ENCODE peak calls at places on chromosomes 1 and 21, in five cellular contexts. O is astrocyte of the cerebellum, Y is GM13977, A is transverse colon, K is GM23338. H is an unnamed sample.

GRCh38 chr1:177385760-177386698 is 215.3 kb downstream of the BRINP2 start:
- DNase-seq in O (no peak), Y (peak), A (no peak), K (no peak), H (no peak)

GRCh38 chr1:21270086-21270689 is 20.1 kb downstream of the ECE1 start:
- DNase-seq in O (no peak), Y (peak), A (peak), K (peak), H (peak)

GRCh38 chr1:217230412-217230811 is 400.5 kb downstream of the GPATCH2 start:
- DNase-seq in O (no peak), Y (no peak), A (no peak), K (no peak), H (no peak)

GRCh38 chr1:185343306-185343705 is 26.3 kb upstream of the IVNS1ABP start:
- DNase-seq in O (no peak), Y (no peak), A (no peak), K (no peak), H (no peak)

GRCh38 chr1:5648410-5649165 is 343.6 kb downstream of the NPHP4 start:
- DNase-seq in O (no peak), Y (no peak), A (no peak), K (no peak), H (no peak)

GRCh38 chr21:31696424-31696823 is 35.5 kb downstream of the SCAF4 start:
- DNase-seq in O (no peak), Y (no peak), A (no peak), K (no peak), H (no peak)

GRCh38 chr1:97551113-97551512 is 369.7 kb downstream of the DPYD start:
- DNase-seq in O (no peak), Y (no peak), A (no peak), K (no peak), H (peak)

GRCh38 chr21:27739187-27739586 is 772.3 kb upstream of the ADAMTS5 start:
- DNase-seq in O (no peak), Y (no peak), A (no peak), K (no peak), H (no peak)

GRCh38 chr1:167051907-167052306 is 38.3 kb downstream of the GPA33 start:
- DNase-seq in O (no peak), Y (no peak), A (no peak), K (no peak), H (no peak)

GRCh38 chr1:201645956-201646355 is 107.0 kb downstream of the NAV1 start:
- DNase-seq in O (no peak), Y (no peak), A (no peak), K (no peak), H (no peak)

GRCh38 chr1:24226754-24227153 is 39.7 kb upstream of the IFNLR1 start:
- DNase-seq in O (no peak), Y (no peak), A (no peak), K (no peak), H (no peak)

GRCh38 chr1:162384601-162385279 is 3.2 kb downstream of the C1orf226 start:
- DNase-seq in O (no peak), Y (no peak), A (no peak), K (no peak), H (no peak)

GRCh38 chr1:10280442-10281350 is 70.3 kb downstream of the KIF1B start:
- DNase-seq in O (no peak), Y (no peak), A (no peak), K (no peak), H (peak)

GRCh38 chr1:154863702-154864174 is 6.3 kb downstream of the KCNN3 start:
- DNase-seq in O (no peak), Y (peak), A (peak), K (peak), H (peak)

GRCh38 chr21:10575311-10575667 is 53.9 kb downstream of the TPTE start:
- DNase-seq in O (no peak), Y (no peak), A (no peak), K (no peak), H (no peak)

GRCh38 chr1:109252893-109253802 is 3.8 kb downstream of the CELSR2 start:
- DNase-seq in O (no peak), Y (no peak), A (peak), K (no peak), H (no peak)

GRCh38 chr1:84758968-84759491 is 68.8 kb upstream of the SSX2IP start:
- DNase-seq in O (no peak), Y (no peak), A (no peak), K (no peak), H (peak)

GRCh38 chr1:24484208-24484607 is 18.4 kb upstream of the RCAN3 start:
- DNase-seq in O (no peak), Y (no peak), A (no peak), K (no peak), H (no peak)

GRCh38 chr1:220828211-220828553 is 41.5 kb downstream of the MTARC1 start:
- DNase-seq in O (no peak), Y (no peak), A (no peak), K (no peak), H (no peak)

GRCh38 chr21:35619184-35619583 is 441.1 kb downstream of the SETD4 start:
- DNase-seq in O (no peak), Y (no peak), A (no peak), K (no peak), H (peak)

GRCh38 chr1:150720703-150721102 is at the start of gene HORMAD1:
- DNase-seq in O (no peak), Y (no peak), A (no peak), K (no peak), H (no peak)

GRCh38 chr1:214012418-214012817 is 24.6 kb downstream of the PROX1 start:
- DNase-seq in O (no peak), Y (no peak), A (no peak), K (no peak), H (no peak)
- TF ChIP-seq CTCF in O (no peak), Y (no peak), A (no peak), K (no peak), H (no peak)

GRCh38 chr21:38905328-38905727 is 99.6 kb downstream of the ETS2 start:
- DNase-seq in O (no peak), Y (no peak), A (no peak), K (peak), H (no peak)
- TF ChIP-seq CTCF in O (no peak), Y (no peak), A (no peak), K (no peak), H (no peak)

GRCh38 chr1:23167353-23168078 is 1.1 kb downstream of the LUZP1 start:
- DNase-seq in O (peak), Y (peak), A (peak), K (peak), H (peak)
- TF ChIP-seq CTCF in O (no peak), Y (no peak), A (no peak), K (no peak), H (no peak)

GRCh38 chr1:230108580-230108979 is 41.5 kb downstream of the GALNT2 start:
- DNase-seq in O (no peak), Y (no peak), A (no peak), K (no peak), H (no peak)

GRCh38 chr1:230110971-230111370 is 43.9 kb downstream of the GALNT2 start:
- DNase-seq in O (no peak), Y (no peak), A (no peak), K (no peak), H (no peak)

GRCh38 chr1:230109066-230109465 is 42.0 kb downstream of the GALNT2 start:
- DNase-seq in O (no peak), Y (no peak), A (no peak), K (no peak), H (no peak)

GRCh38 chr1:230107941-230108340 is 40.9 kb downstream of the GALNT2 start:
- DNase-seq in O (no peak), Y (no peak), A (no peak), K (no peak), H (no peak)

GRCh38 chr1:230109871-230110667 is 43.0 kb downstream of the GALNT2 start:
- DNase-seq in O (no peak), Y (peak), A (peak), K (no peak), H (no peak)
- TF ChIP-seq CTCF in O (no peak), Y (peak), A (no peak), K (no peak), H (no peak)

GRCh38 chr1:182620924-182621585 is 16.9 kb upstream of the RGS16 start:
- DNase-seq in O (no peak), Y (no peak), A (no peak), K (no peak), H (no peak)
- TF ChIP-seq CTCF in O (no peak), Y (no peak), A (no peak), K (no peak), H (no peak)

GRCh38 chr1:58576727-58577675 is at the start of gene TACSTD2:
- DNase-seq in O (no peak), Y (no peak), A (peak), K (peak), H (no peak)
- TF ChIP-seq CTCF in O (no peak), Y (no peak), A (no peak), K (no peak), H (peak)

GRCh38 chr1:43554444-43554992 is 23.8 kb downstream of the PTPRF start:
- DNase-seq in O (no peak), Y (no peak), A (no peak), K (peak), H (peak)
- TF ChIP-seq CTCF in O (peak), Y (peak), A (no peak), K (peak), H (peak)

DNA sequence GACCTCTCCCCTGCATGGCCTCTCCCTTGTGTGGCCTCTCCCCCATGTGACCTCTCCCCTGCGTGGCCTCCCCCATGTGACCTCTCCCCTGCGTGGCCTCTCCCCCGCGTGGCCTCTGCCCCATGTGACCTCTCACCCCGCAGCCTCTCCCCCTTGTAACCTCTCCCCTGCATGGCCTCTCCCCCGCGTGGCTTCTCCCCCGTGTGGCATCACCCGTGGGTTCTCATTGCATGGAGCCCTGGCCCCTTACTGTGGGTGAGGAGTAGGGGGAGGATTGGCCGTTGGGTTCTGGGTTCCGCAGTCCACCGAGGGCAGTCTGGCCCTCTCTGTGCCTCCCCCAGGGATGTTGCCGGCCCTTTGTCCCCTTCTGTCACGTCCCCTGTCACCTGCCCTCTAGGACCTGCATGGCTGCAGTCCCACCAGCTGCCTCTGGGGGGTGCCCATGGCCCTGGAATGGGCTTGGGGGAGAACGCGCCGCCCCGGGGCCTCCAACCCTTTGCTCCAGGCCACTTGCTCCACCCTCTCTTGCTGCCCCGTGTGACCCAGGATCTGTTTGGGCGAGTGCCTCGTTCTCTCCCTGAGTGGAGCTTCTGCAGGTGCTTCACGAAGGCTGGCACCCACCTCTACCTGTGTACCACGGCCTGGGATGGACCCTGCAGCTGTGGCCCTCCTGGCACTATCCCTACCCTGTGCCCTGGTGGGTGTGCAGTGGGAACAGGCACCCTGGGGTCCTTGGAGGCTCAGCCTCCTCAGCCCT is 21.3 kb downstream of the RRP1 start:
- DNase-seq in O (no peak), Y (peak), A (peak), K (peak), H (peak)
- TF ChIP-seq CTCF in O (peak), Y (peak), A (peak), K (peak), H (peak)

GRCh38 chr1:36731226-36732037 is 248.7 kb upstream of the CSF3R start:
- DNase-seq in O (no peak), Y (no peak), A (no peak), K (peak), H (no peak)
- TF ChIP-seq CTCF in O (no peak), Y (peak), A (no peak), K (peak), H (no peak)

DNA sequence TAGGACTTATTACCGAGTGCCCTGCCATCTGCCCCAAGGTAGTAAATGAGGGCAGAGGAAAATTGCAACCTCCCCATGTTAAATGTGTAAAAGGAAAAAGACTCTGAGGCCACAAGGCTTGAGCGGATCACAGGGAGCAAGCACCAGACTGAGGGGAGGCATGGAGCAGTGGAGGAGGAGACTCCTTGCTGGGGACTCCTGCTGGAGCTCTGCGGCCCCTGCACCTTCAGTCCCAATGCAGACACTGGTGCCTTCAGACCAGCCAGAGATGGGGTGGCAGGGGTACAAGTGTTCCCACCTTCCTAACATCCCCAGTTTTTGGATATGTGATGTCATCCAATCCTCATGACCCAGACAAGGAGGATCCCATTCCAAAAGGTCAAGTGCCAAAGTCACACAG is 128.4 kb upstream of the NGF start:
- DNase-seq in O (no peak), Y (no peak), A (no peak), K (peak), H (no peak)
- TF ChIP-seq CTCF in O (no peak), Y (no peak), A (no peak), K (no peak), H (peak)